ENCODE peak calls at places on chromosomes 12 and 14, in eight cellular contexts. One of them, this sample, is unnamed.

GRCh38 chr12:31589896-31590729 is 823 bp downstream of the DENND5B start:
- DNase-seq in heart left ventricle: peak
- DNase-seq in neural progenitor cell: peak
- DNase-seq in progenitor cell of endocrine pancreas: peak
- DNase-seq in transverse colon: peak
- DNase-seq in esophagus squamous epithelium: no peak
- DNase-seq in GM12865: peak
- DNase-seq in CD4-positive, alpha-beta T cell: peak
- DNase-seq in this sample: peak

GRCh38 chr12:109875572-109876131 is 4.7 kb downstream of the GLTP start:
- DNase-seq in neural progenitor cell: no peak
- DNase-seq in progenitor cell of endocrine pancreas: no peak
- DNase-seq in heart left ventricle: no peak
- DNase-seq in esophagus squamous epithelium: no peak
- DNase-seq in transverse colon: peak
- DNase-seq in GM12865: peak
- DNase-seq in CD4-positive, alpha-beta T cell: no peak
- DNase-seq in this sample: no peak

GRCh38 chr14:94373708-94374107 is 14.7 kb downstream of the SERPINA1 start:
- DNase-seq in progenitor cell of endocrine pancreas: no peak
- DNase-seq in heart left ventricle: no peak
- DNase-seq in esophagus squamous epithelium: no peak
- DNase-seq in CD4-positive, alpha-beta T cell: no peak
- DNase-seq in neural progenitor cell: no peak
- DNase-seq in transverse colon: no peak
- DNase-seq in GM12865: no peak
- DNase-seq in this sample: no peak

GRCh38 chr14:103624860-103625259 is 4.2 kb upstream of the KLC1 start:
- DNase-seq in transverse colon: peak
- DNase-seq in esophagus squamous epithelium: no peak
- DNase-seq in GM12865: peak
- DNase-seq in heart left ventricle: peak
- DNase-seq in progenitor cell of endocrine pancreas: no peak
- DNase-seq in neural progenitor cell: peak
- DNase-seq in CD4-positive, alpha-beta T cell: peak
- DNase-seq in this sample: no peak

GRCh38 chr12:103805961-103806360 is 35.1 kb downstream of the NT5DC3 start:
- DNase-seq in heart left ventricle: no peak
- DNase-seq in neural progenitor cell: no peak
- DNase-seq in transverse colon: no peak
- DNase-seq in esophagus squamous epithelium: no peak
- DNase-seq in CD4-positive, alpha-beta T cell: no peak
- DNase-seq in progenitor cell of endocrine pancreas: no peak
- DNase-seq in GM12865: no peak
- DNase-seq in this sample: no peak

GRCh38 chr12:117097159-117097558 is 2.1 kb downstream of the TESC start:
- DNase-seq in esophagus squamous epithelium: no peak
- DNase-seq in neural progenitor cell: no peak
- DNase-seq in CD4-positive, alpha-beta T cell: no peak
- DNase-seq in transverse colon: no peak
- DNase-seq in GM12865: no peak
- DNase-seq in progenitor cell of endocrine pancreas: no peak
- DNase-seq in heart left ventricle: no peak
- DNase-seq in this sample: no peak

GRCh38 chr12:67147447-67147846 is 121.7 kb upstream of the CAND1 start:
- DNase-seq in GM12865: no peak
- DNase-seq in transverse colon: no peak
- DNase-seq in neural progenitor cell: no peak
- DNase-seq in progenitor cell of endocrine pancreas: no peak
- DNase-seq in CD4-positive, alpha-beta T cell: no peak
- DNase-seq in esophagus squamous epithelium: no peak
- DNase-seq in heart left ventricle: no peak
- DNase-seq in this sample: no peak

GRCh38 chr12:129184066-129184695 is 330.9 kb downstream of the GLT1D1 start:
- DNase-seq in neural progenitor cell: no peak
- DNase-seq in CD4-positive, alpha-beta T cell: no peak
- DNase-seq in esophagus squamous epithelium: no peak
- DNase-seq in GM12865: no peak
- DNase-seq in progenitor cell of endocrine pancreas: no peak
- DNase-seq in transverse colon: no peak
- DNase-seq in heart left ventricle: no peak
- DNase-seq in this sample: no peak

GRCh38 chr12:106866426-106867080 is 89.2 kb upstream of the TMEM263 start:
- DNase-seq in heart left ventricle: no peak
- DNase-seq in CD4-positive, alpha-beta T cell: no peak
- DNase-seq in transverse colon: no peak
- DNase-seq in neural progenitor cell: no peak
- DNase-seq in esophagus squamous epithelium: no peak
- DNase-seq in progenitor cell of endocrine pancreas: no peak
- DNase-seq in GM12865: no peak
- DNase-seq in this sample: no peak

GRCh38 chr12:116138781-116139180 is 138.7 kb downstream of the MED13L start:
- DNase-seq in neural progenitor cell: no peak
- DNase-seq in CD4-positive, alpha-beta T cell: no peak
- DNase-seq in esophagus squamous epithelium: no peak
- DNase-seq in transverse colon: no peak
- DNase-seq in GM12865: no peak
- DNase-seq in progenitor cell of endocrine pancreas: no peak
- DNase-seq in heart left ventricle: no peak
- DNase-seq in this sample: no peak

GRCh38 chr14:54784657-54785056 is 118.0 kb downstream of the GCH1 start:
- DNase-seq in heart left ventricle: peak
- DNase-seq in transverse colon: no peak
- DNase-seq in esophagus squamous epithelium: no peak
- DNase-seq in progenitor cell of endocrine pancreas: no peak
- DNase-seq in CD4-positive, alpha-beta T cell: no peak
- DNase-seq in neural progenitor cell: no peak
- DNase-seq in GM12865: no peak
- DNase-seq in this sample: no peak

GRCh38 chr12:114166360-114166759 is 200.2 kb upstream of the RBM19 start:
- DNase-seq in esophagus squamous epithelium: no peak
- DNase-seq in heart left ventricle: peak
- DNase-seq in GM12865: peak
- DNase-seq in CD4-positive, alpha-beta T cell: no peak
- DNase-seq in neural progenitor cell: peak
- DNase-seq in progenitor cell of endocrine pancreas: peak
- DNase-seq in transverse colon: no peak
- DNase-seq in this sample: no peak

GRCh38 chr12:8779281-8779680 is 43.1 kb upstream of the A2ML1 start:
- DNase-seq in heart left ventricle: no peak
- DNase-seq in neural progenitor cell: no peak
- DNase-seq in progenitor cell of endocrine pancreas: no peak
- DNase-seq in CD4-positive, alpha-beta T cell: no peak
- DNase-seq in GM12865: no peak
- DNase-seq in transverse colon: no peak
- DNase-seq in esophagus squamous epithelium: no peak
- DNase-seq in this sample: no peak

GRCh38 chr14:49506650-49507049 is 79.5 kb downstream of the RPS29 start:
- DNase-seq in GM12865: no peak
- DNase-seq in neural progenitor cell: peak
- DNase-seq in transverse colon: no peak
- DNase-seq in CD4-positive, alpha-beta T cell: no peak
- DNase-seq in heart left ventricle: no peak
- DNase-seq in esophagus squamous epithelium: no peak
- DNase-seq in progenitor cell of endocrine pancreas: no peak
- DNase-seq in this sample: no peak

GRCh38 chr14:89841855-89842254 is 112.7 kb downstream of the EFCAB11 start:
- DNase-seq in esophagus squamous epithelium: no peak
- DNase-seq in progenitor cell of endocrine pancreas: no peak
- DNase-seq in heart left ventricle: no peak
- DNase-seq in GM12865: no peak
- DNase-seq in neural progenitor cell: no peak
- DNase-seq in CD4-positive, alpha-beta T cell: no peak
- DNase-seq in transverse colon: no peak
- DNase-seq in this sample: no peak
- TF ChIP-seq CTCF in esophagus squamous epithelium: no peak
- TF ChIP-seq CTCF in progenitor cell of endocrine pancreas: peak
- TF ChIP-seq CTCF in heart left ventricle: no peak
- TF ChIP-seq CTCF in GM12865: no peak
- TF ChIP-seq CTCF in neural progenitor cell: peak
- TF ChIP-seq CTCF in CD4-positive, alpha-beta T cell: no peak
- TF ChIP-seq CTCF in transverse colon: peak
- TF ChIP-seq CTCF in this sample: no peak

DNA sequence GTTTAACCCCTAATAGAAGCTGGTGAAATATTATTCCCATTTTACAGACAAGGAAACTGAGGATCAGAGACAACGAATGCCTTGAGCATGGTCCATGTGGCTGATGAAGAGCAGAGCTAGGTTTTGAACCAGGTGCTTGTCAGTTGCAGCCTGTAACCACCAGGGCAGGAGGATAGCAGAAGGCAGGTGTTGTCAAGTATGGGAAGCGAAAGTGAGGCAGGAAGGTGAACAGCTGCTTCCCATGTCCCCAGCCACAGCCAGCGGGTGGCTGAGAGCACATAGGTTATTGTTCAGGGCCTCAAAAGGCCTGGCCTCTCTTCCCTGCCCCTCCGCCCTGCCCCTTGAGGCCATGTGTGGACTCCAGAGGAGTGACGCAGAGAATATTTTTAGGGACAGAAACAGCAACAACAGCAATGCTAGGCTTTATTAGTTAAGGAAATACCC is 39.6 kb downstream of the IQSEC3 start:
- DNase-seq in heart left ventricle: peak
- DNase-seq in esophagus squamous epithelium: no peak
- DNase-seq in CD4-positive, alpha-beta T cell: no peak
- DNase-seq in transverse colon: peak
- DNase-seq in neural progenitor cell: peak
- DNase-seq in progenitor cell of endocrine pancreas: no peak
- DNase-seq in GM12865: peak
- DNase-seq in this sample: no peak
- TF ChIP-seq CTCF in heart left ventricle: no peak
- TF ChIP-seq CTCF in esophagus squamous epithelium: no peak
- TF ChIP-seq CTCF in CD4-positive, alpha-beta T cell: no peak
- TF ChIP-seq CTCF in transverse colon: no peak
- TF ChIP-seq CTCF in neural progenitor cell: peak
- TF ChIP-seq CTCF in progenitor cell of endocrine pancreas: peak
- TF ChIP-seq CTCF in GM12865: peak
- TF ChIP-seq CTCF in this sample: no peak

DNA sequence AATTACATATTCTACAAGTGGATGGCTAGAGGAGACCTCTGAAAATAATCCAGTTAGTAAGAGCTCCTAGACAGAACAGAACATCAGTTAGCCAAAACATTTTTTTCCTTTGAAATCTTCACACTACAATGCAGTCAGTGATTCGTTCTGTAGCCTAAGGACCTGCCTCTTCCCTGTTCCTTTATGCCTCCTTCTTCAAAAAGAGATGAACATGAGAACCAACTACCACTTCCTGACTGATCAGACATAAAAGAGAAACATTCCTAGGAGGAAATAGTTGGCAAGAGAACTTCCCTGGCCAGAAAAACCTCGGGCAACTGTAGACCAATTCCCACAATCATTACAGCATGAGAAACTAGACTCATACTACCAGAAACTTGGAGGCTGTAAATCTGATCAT is 29.4 kb downstream of the ITPR2 start:
- DNase-seq in neural progenitor cell: no peak
- DNase-seq in CD4-positive, alpha-beta T cell: no peak
- DNase-seq in progenitor cell of endocrine pancreas: no peak
- DNase-seq in esophagus squamous epithelium: no peak
- DNase-seq in transverse colon: no peak
- DNase-seq in heart left ventricle: no peak
- DNase-seq in GM12865: no peak
- DNase-seq in this sample: no peak
- TF ChIP-seq CTCF in neural progenitor cell: no peak
- TF ChIP-seq CTCF in CD4-positive, alpha-beta T cell: no peak
- TF ChIP-seq CTCF in progenitor cell of endocrine pancreas: no peak
- TF ChIP-seq CTCF in esophagus squamous epithelium: no peak
- TF ChIP-seq CTCF in transverse colon: no peak
- TF ChIP-seq CTCF in heart left ventricle: no peak
- TF ChIP-seq CTCF in GM12865: no peak
- TF ChIP-seq CTCF in this sample: no peak

GRCh38 chr14:105486974-105487448 is 325 bp downstream of the CRIP1 start:
- DNase-seq in transverse colon: peak
- DNase-seq in heart left ventricle: peak
- DNase-seq in CD4-positive, alpha-beta T cell: peak
- DNase-seq in esophagus squamous epithelium: no peak
- DNase-seq in neural progenitor cell: peak
- DNase-seq in GM12865: peak
- DNase-seq in progenitor cell of endocrine pancreas: no peak
- DNase-seq in this sample: no peak

GRCh38 chr14:105484997-105485393 is 1.7 kb upstream of the CRIP1 start:
- DNase-seq in heart left ventricle: no peak
- DNase-seq in esophagus squamous epithelium: no peak
- DNase-seq in neural progenitor cell: no peak
- DNase-seq in progenitor cell of endocrine pancreas: no peak
- DNase-seq in GM12865: no peak
- DNase-seq in transverse colon: no peak
- DNase-seq in CD4-positive, alpha-beta T cell: no peak
- DNase-seq in this sample: no peak

GRCh38 chr14:105484069-105484996 is 2.4 kb upstream of the CRIP1 start:
- DNase-seq in CD4-positive, alpha-beta T cell: peak
- DNase-seq in GM12865: no peak
- DNase-seq in neural progenitor cell: peak
- DNase-seq in heart left ventricle: peak
- DNase-seq in progenitor cell of endocrine pancreas: no peak
- DNase-seq in esophagus squamous epithelium: no peak
- DNase-seq in transverse colon: no peak
- DNase-seq in this sample: no peak

GRCh38 chr14:105486333-105486973 is at the start of gene CRIP1:
- DNase-seq in progenitor cell of endocrine pancreas: no peak
- DNase-seq in heart left ventricle: no peak
- DNase-seq in transverse colon: no peak
- DNase-seq in neural progenitor cell: no peak
- DNase-seq in GM12865: peak
- DNase-seq in esophagus squamous epithelium: no peak
- DNase-seq in CD4-positive, alpha-beta T cell: no peak
- DNase-seq in this sample: no peak

GRCh38 chr14:105485720-105486332 is 860 bp upstream of the CRIP1 start:
- DNase-seq in neural progenitor cell: peak
- DNase-seq in esophagus squamous epithelium: no peak
- DNase-seq in CD4-positive, alpha-beta T cell: peak
- DNase-seq in transverse colon: no peak
- DNase-seq in progenitor cell of endocrine pancreas: no peak
- DNase-seq in GM12865: no peak
- DNase-seq in heart left ventricle: no peak
- DNase-seq in this sample: no peak
- TF ChIP-seq CTCF in neural progenitor cell: peak
- TF ChIP-seq CTCF in esophagus squamous epithelium: no peak
- TF ChIP-seq CTCF in CD4-positive, alpha-beta T cell: no peak
- TF ChIP-seq CTCF in transverse colon: peak
- TF ChIP-seq CTCF in progenitor cell of endocrine pancreas: peak
- TF ChIP-seq CTCF in GM12865: peak
- TF ChIP-seq CTCF in heart left ventricle: peak
- TF ChIP-seq CTCF in this sample: peak

GRCh38 chr12:127980585-127980984 is 286.4 kb upstream of the TMEM132C start:
- DNase-seq in esophagus squamous epithelium: no peak
- DNase-seq in CD4-positive, alpha-beta T cell: no peak
- DNase-seq in progenitor cell of endocrine pancreas: no peak
- DNase-seq in GM12865: no peak
- DNase-seq in heart left ventricle: no peak
- DNase-seq in transverse colon: no peak
- DNase-seq in neural progenitor cell: no peak
- DNase-seq in this sample: no peak
- TF ChIP-seq CTCF in esophagus squamous epithelium: no peak
- TF ChIP-seq CTCF in CD4-positive, alpha-beta T cell: no peak
- TF ChIP-seq CTCF in progenitor cell of endocrine pancreas: no peak
- TF ChIP-seq CTCF in GM12865: no peak
- TF ChIP-seq CTCF in heart left ventricle: no peak
- TF ChIP-seq CTCF in transverse colon: no peak
- TF ChIP-seq CTCF in neural progenitor cell: peak
- TF ChIP-seq CTCF in this sample: no peak

This sample was measured in natural killer cell.